ENCODE peak calls at places on chromosomes 1 and 21, in six cellular contexts. One of them, this sample, is unnamed.

GRCh38 chr21:45417951-45418300 is 13.0 kb downstream of the COL18A1 start:
- DNase-seq in esophagus squamous epithelium: no peak
- DNase-seq in OCI-LY7: no peak
- DNase-seq in A549: no peak
- DNase-seq in lower lobe of right lung: peak; percentile 35
- DNase-seq in BE2C: no peak
- DNase-seq in this sample: no peak

GRCh38 chr1:215185067-215185620 is 102.6 kb downstream of the KCNK2 start:
- DNase-seq in esophagus squamous epithelium: no peak
- DNase-seq in OCI-LY7: no peak
- DNase-seq in A549: no peak
- DNase-seq in lower lobe of right lung: no peak
- DNase-seq in BE2C: no peak
- DNase-seq in this sample: no peak

GRCh38 chr1:56543783-56544612 is 35.4 kb downstream of the PLPP3 start:
- DNase-seq in esophagus squamous epithelium: no peak
- DNase-seq in OCI-LY7: no peak
- DNase-seq in A549: no peak
- DNase-seq in lower lobe of right lung: no peak
- DNase-seq in BE2C: no peak
- DNase-seq in this sample: no peak

GRCh38 chr1:12482999-12483398 is 135.0 kb downstream of the DHRS3 start:
- DNase-seq in esophagus squamous epithelium: no peak
- DNase-seq in OCI-LY7: no peak
- DNase-seq in A549: no peak
- DNase-seq in lower lobe of right lung: no peak
- DNase-seq in BE2C: no peak
- DNase-seq in this sample: no peak

GRCh38 chr1:118995312-118996016 is 7.3 kb upstream of the TBX15 start:
- DNase-seq in esophagus squamous epithelium: no peak
- DNase-seq in OCI-LY7: no peak
- DNase-seq in A549: no peak
- DNase-seq in lower lobe of right lung: no peak
- DNase-seq in BE2C: no peak
- DNase-seq in this sample: no peak

GRCh38 chr21:45279446-45280177 is 8.1 kb downstream of the POFUT2 start:
- DNase-seq in esophagus squamous epithelium: no peak
- DNase-seq in OCI-LY7: no peak
- DNase-seq in A549: no peak
- DNase-seq in lower lobe of right lung: peak; percentile 34
- DNase-seq in BE2C: no peak
- DNase-seq in this sample: no peak

GRCh38 chr1:178496410-178497135 is at the start of gene CLEC20A:
- DNase-seq in esophagus squamous epithelium: no peak
- DNase-seq in OCI-LY7: no peak
- DNase-seq in A549: no peak
- DNase-seq in lower lobe of right lung: no peak
- DNase-seq in BE2C: no peak
- DNase-seq in this sample: no peak

GRCh38 chr1:203593723-203594122 is 32.9 kb upstream of the ATP2B4 start:
- DNase-seq in esophagus squamous epithelium: no peak
- DNase-seq in OCI-LY7: peak; percentile 53
- DNase-seq in A549: peak; percentile 40
- DNase-seq in lower lobe of right lung: no peak
- DNase-seq in BE2C: no peak
- DNase-seq in this sample: peak; percentile 40

GRCh38 chr1:164733070-164733469 is 174.1 kb downstream of the PBX1 start:
- DNase-seq in esophagus squamous epithelium: no peak
- DNase-seq in OCI-LY7: no peak
- DNase-seq in A549: peak; percentile 37
- DNase-seq in lower lobe of right lung: no peak
- DNase-seq in BE2C: no peak
- DNase-seq in this sample: no peak

GRCh38 chr1:41325801-41326200 is 35.4 kb upstream of the FOXO6 start:
- DNase-seq in esophagus squamous epithelium: no peak
- DNase-seq in OCI-LY7: no peak
- DNase-seq in A549: no peak
- DNase-seq in lower lobe of right lung: no peak
- DNase-seq in BE2C: no peak
- DNase-seq in this sample: no peak

GRCh38 chr1:167057297-167057688 is 32.9 kb downstream of the GPA33 start:
- DNase-seq in esophagus squamous epithelium: no peak
- DNase-seq in OCI-LY7: peak; percentile 76
- DNase-seq in A549: peak; percentile 51
- DNase-seq in lower lobe of right lung: no peak
- DNase-seq in BE2C: peak; percentile 42
- DNase-seq in this sample: no peak

GRCh38 chr1:7491089-7491817 is 279.8 kb upstream of the VAMP3 start:
- DNase-seq in esophagus squamous epithelium: no peak
- DNase-seq in OCI-LY7: no peak
- DNase-seq in A549: no peak
- DNase-seq in lower lobe of right lung: no peak
- DNase-seq in BE2C: no peak
- DNase-seq in this sample: no peak

GRCh38 chr1:37362569-37362968 is 111.8 kb upstream of the ZC3H12A start:
- DNase-seq in esophagus squamous epithelium: no peak
- DNase-seq in OCI-LY7: no peak
- DNase-seq in A549: no peak
- DNase-seq in lower lobe of right lung: no peak
- DNase-seq in BE2C: no peak
- DNase-seq in this sample: no peak

GRCh38 chr21:43866233-43866632 is 1.2 kb downstream of the AGPAT3 start:
- DNase-seq in esophagus squamous epithelium: no peak
- DNase-seq in OCI-LY7: peak; percentile 47
- DNase-seq in A549: no peak
- DNase-seq in lower lobe of right lung: no peak
- DNase-seq in BE2C: peak; percentile 45
- DNase-seq in this sample: no peak

GRCh38 chr1:231636157-231636556 is 9.6 kb downstream of the DISC1 start:
- DNase-seq in esophagus squamous epithelium: no peak
- DNase-seq in OCI-LY7: no peak
- DNase-seq in A549: no peak
- DNase-seq in lower lobe of right lung: no peak
- DNase-seq in BE2C: peak; percentile 50
- DNase-seq in this sample: no peak

GRCh38 chr21:43790053-43790524 is 712 bp downstream of the RRP1 start:
- DNase-seq in esophagus squamous epithelium: no peak
- DNase-seq in OCI-LY7: no peak
- DNase-seq in A549: no peak
- DNase-seq in lower lobe of right lung: no peak
- DNase-seq in BE2C: no peak
- DNase-seq in this sample: no peak

DNA sequence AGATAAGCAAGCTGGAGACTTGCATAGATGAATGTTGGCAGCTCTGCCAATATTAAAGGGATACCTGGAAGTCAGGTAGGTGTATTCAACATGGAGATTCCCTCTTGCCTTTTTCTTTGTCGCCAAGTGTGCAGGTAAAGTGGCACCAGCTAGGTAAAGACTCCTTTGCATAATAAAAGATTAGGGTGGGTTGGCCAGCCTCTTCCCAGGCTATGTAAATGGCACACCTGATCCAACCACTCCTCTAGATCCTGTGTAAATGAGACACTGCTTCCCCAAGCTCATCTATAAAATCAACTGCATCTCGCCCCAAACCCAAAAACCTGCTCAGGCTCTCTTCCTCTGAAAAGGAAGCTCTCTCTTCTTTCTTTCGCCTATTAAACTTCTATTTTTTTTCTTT is 100.8 kb upstream of the DSCAM start:
- DNase-seq in esophagus squamous epithelium: no peak
- DNase-seq in OCI-LY7: no peak
- DNase-seq in A549: no peak
- DNase-seq in lower lobe of right lung: no peak
- DNase-seq in BE2C: no peak
- DNase-seq in this sample: no peak
- H3K9me3 ChIP-seq in esophagus squamous epithelium: no peaks in the 10 kb centered on the region
- H3K9me3 ChIP-seq in OCI-LY7: no peaks in the 10 kb centered on the region
- H3K9me3 ChIP-seq in A549: no peaks in the 10 kb centered on the region
- H3K9me3 ChIP-seq in lower lobe of right lung: no peaks in the 10 kb centered on the region
- H3K9me3 ChIP-seq in BE2C: no peaks in the 10 kb centered on the region
- H3K9me3 ChIP-seq in this sample: no peaks in the 10 kb centered on the region

DNA sequence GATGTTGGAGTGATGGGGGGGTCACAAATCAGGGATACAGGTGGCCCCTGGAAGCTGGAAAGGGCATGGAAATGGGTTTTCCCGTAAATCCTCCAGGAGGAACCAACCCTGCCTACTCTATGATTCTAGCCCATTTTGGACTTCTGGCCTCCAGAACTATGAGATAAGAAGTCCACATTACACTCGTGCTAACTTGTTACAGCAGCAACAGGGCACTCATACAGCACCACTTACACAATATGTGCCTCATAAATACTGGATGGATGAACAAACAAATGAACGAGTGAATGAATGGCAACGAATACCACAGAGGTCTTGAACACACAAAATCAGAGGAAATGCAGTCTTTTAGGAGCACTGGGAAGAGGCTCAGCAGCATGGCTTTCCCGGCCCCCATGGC is 531.3 kb downstream of the NPHP4 start:
- DNase-seq in esophagus squamous epithelium: no peak
- DNase-seq in OCI-LY7: no peak
- DNase-seq in A549: no peak
- DNase-seq in lower lobe of right lung: no peak
- DNase-seq in BE2C: no peak
- DNase-seq in this sample: no peak
- H3K9me3 ChIP-seq in esophagus squamous epithelium: peaks cover 17% of the 10 kb centered on the region
- H3K9me3 ChIP-seq in OCI-LY7: no peaks in the 10 kb centered on the region
- H3K9me3 ChIP-seq in A549: no peaks in the 10 kb centered on the region
- H3K9me3 ChIP-seq in lower lobe of right lung: no peaks in the 10 kb centered on the region
- H3K9me3 ChIP-seq in BE2C: no peaks in the 10 kb centered on the region
- H3K9me3 ChIP-seq in this sample: no peaks in the 10 kb centered on the region

DNA sequence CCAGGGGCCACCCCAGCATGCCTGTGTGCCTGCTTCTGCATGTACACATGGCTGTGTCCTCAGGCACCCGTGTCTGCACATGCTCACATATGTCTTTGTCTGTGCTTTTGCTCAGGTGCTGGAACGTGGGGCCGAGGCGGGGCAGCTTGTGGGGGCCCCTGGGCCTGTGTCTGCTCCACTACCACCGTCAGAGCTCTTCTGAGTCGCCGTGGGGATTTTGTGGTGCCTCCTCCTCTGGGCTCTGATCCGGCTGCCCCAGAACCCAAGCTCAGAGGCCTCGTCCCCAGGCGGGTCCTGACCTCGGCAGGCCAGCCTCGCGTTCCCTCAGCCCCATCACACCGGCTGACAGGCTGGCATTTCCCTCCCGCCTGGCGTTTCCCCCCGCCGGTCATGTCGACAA is 104.6 kb upstream of the ACTRT2 start:
- DNase-seq in esophagus squamous epithelium: no peak
- DNase-seq in OCI-LY7: no peak
- DNase-seq in A549: no peak
- DNase-seq in lower lobe of right lung: no peak
- DNase-seq in BE2C: no peak
- DNase-seq in this sample: no peak
- H3K9me3 ChIP-seq in esophagus squamous epithelium: no peaks in the 10 kb centered on the region
- H3K9me3 ChIP-seq in OCI-LY7: no peaks in the 10 kb centered on the region
- H3K9me3 ChIP-seq in A549: no peaks in the 10 kb centered on the region
- H3K9me3 ChIP-seq in lower lobe of right lung: no peaks in the 10 kb centered on the region
- H3K9me3 ChIP-seq in BE2C: no peaks in the 10 kb centered on the region
- H3K9me3 ChIP-seq in this sample: no peaks in the 10 kb centered on the region

DNA sequence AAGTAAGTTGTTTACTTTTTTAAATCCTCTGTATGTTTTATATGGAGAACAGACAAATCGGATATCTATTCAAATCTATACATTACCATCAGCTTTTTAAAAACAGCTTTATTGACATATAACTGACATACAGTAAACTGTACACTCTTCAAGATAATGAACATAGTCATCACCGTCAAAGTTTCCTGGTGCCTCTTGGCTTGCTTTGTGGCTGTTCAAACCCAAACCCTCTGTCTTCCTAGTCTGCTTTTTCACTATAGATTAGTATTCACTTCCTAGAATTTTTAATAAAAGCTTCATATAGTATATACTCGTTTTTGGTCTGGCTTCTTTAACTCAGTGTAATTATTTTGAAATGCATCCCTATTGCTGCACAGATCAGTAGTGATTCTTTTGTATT is 56.4 kb upstream of the TPTE start:
- DNase-seq in esophagus squamous epithelium: no peak
- DNase-seq in OCI-LY7: no peak
- DNase-seq in A549: no peak
- DNase-seq in lower lobe of right lung: no peak
- DNase-seq in BE2C: no peak
- DNase-seq in this sample: no peak
- H3K9me3 ChIP-seq in esophagus squamous epithelium: peaks cover 43% of the 10 kb centered on the region
- H3K9me3 ChIP-seq in OCI-LY7: peaks cover 66% of the 10 kb centered on the region
- H3K9me3 ChIP-seq in A549: peaks cover 2% of the 10 kb centered on the region
- H3K9me3 ChIP-seq in lower lobe of right lung: peaks cover 9% of the 10 kb centered on the region
- H3K9me3 ChIP-seq in BE2C: peaks cover 2% of the 10 kb centered on the region
- H3K9me3 ChIP-seq in this sample: no peaks in the 10 kb centered on the region